ENCODE peak calls at places on chromosomes 4 and X, in six cellular contexts. R is mesenchymal stem cell, Y is neuronal stem cell, K is H1, Z is SK-N-SH, L is K562. T is an unnamed sample.

GRCh38 chrX:13373807-13374187 is 53.9 kb upstream of the ATXN3L start:
- DNase-seq in K (no peak), L (peak), R (peak), Y (no peak), Z (no peak), T (no peak)

GRCh38 chrX:2635366-2635765 is 55.7 kb upstream of the CD99 start:
- DNase-seq in K (no peak), Y (no peak), R (no peak), Z (no peak), L (no peak), T (no peak)

GRCh38 chr4:80360102-80360501 is 24.6 kb downstream of the CFAP299 start:
- DNase-seq in Y (no peak), R (no peak), K (no peak), L (no peak), Z (no peak), T (no peak)

GRCh38 chr4:47662975-47663374 is 174.9 kb downstream of the CORIN start:
- DNase-seq in L (peak), R (no peak), K (no peak), Z (no peak), Y (no peak), T (peak)

GRCh38 chrX:12702509-12703091 is 88.6 kb upstream of the PRPS2 start:
- DNase-seq in L (peak), Y (peak), K (no peak), R (no peak), Z (peak), T (peak)

GRCh38 chrX:49919617-49920016 is 2.8 kb upstream of the CLCN5 start:
- DNase-seq in K (no peak), L (peak), R (peak), Z (peak), Y (peak), T (peak)

GRCh38 chr4:7466215-7466614 is 31.5 kb upstream of the PSAPL1 start:
- DNase-seq in Y (no peak), L (no peak), R (no peak), Z (no peak), K (no peak), T (no peak)

GRCh38 chr4:158670975-158671664 is 567 bp downstream of the C4orf46 start:
- DNase-seq in K (no peak), Z (peak), R (peak), Y (peak), L (peak), T (peak)

GRCh38 chrX:43002526-43003203 is 224.7 kb upstream of the PPP1R2C start:
- DNase-seq in Z (no peak), R (no peak), Y (no peak), K (no peak), L (no peak), T (no peak)

GRCh38 chrX:21658746-21659145 is 616 bp upstream of the KLHL34 start:
- DNase-seq in K (no peak), L (no peak), Y (no peak), Z (no peak), R (no peak), T (no peak)

GRCh38 chr4:26238782-26239647 is 81.8 kb upstream of the RBPJ start:
- DNase-seq in K (no peak), R (peak), Z (no peak), L (no peak), Y (peak), T (peak)

GRCh38 chr4:1246111-1246881 is 2.6 kb downstream of the CTBP1 start:
- DNase-seq in Y (no peak), Z (peak), K (no peak), L (no peak), R (peak), T (peak)

GRCh38 chr4:124542021-124542420 is 170.5 kb downstream of the ANKRD50 start:
- DNase-seq in R (no peak), Z (no peak), Y (no peak), K (no peak), L (no peak), T (no peak)

GRCh38 chr4:110198472-110199419 is at the start of gene ELOVL6:
- DNase-seq in Z (peak), K (peak), R (peak), L (peak), Y (peak), T (peak)

GRCh38 chr4:3519468-3520264 is 12.6 kb downstream of the LRPAP1 start:
- DNase-seq in K (no peak), L (no peak), Y (no peak), Z (no peak), R (no peak), T (no peak)
- H3K4me2 ChIP-seq in K (no peak), L (no peak), Y (no peak), Z (no peak), R (no peak), T (no peak)

GRCh38 chr4:95758001-95758400 is 81.9 kb upstream of the PDHA2 start:
- DNase-seq in R (no peak), K (no peak), Y (no peak), L (no peak), Z (no peak), T (no peak)
- H3K9ac ChIP-seq in R (no peak), K (no peak), Y (no peak), L (no peak), Z (no peak), T (no peak)

DNA sequence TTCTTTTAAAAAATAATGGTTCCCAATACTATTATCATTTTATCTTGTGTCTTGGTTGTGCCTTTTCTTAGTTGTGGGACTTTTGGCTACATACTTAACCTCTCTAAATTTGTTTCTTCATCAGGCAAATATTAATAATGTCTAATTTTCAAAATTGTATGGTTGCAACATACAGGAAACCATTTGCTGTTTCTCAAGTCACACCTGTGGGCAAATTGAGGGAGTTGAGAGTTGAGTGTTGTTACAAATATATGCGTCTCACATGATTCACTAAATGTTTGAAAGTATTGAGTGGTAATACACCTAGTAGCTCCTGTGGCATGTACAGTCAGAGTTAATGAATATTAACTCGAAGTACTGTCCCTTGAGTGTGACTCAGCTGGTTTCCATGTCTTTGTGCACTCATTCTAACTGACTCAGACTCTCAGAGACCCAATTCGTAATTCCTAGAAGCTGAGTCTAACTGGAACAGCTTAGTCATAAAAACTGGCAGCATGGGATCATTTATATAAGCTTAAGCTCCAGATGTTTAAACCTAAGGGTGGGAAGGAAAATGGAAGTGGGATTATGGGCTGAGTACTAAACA is 802.4 kb downstream of the TRIML1 start:
- DNase-seq in R (peak), Y (no peak), L (no peak), K (no peak), Z (no peak), T (peak)
- H3K4me2 ChIP-seq in R (no peak), Y (no peak), L (no peak), K (no peak), Z (peak), T (no peak)

DNA sequence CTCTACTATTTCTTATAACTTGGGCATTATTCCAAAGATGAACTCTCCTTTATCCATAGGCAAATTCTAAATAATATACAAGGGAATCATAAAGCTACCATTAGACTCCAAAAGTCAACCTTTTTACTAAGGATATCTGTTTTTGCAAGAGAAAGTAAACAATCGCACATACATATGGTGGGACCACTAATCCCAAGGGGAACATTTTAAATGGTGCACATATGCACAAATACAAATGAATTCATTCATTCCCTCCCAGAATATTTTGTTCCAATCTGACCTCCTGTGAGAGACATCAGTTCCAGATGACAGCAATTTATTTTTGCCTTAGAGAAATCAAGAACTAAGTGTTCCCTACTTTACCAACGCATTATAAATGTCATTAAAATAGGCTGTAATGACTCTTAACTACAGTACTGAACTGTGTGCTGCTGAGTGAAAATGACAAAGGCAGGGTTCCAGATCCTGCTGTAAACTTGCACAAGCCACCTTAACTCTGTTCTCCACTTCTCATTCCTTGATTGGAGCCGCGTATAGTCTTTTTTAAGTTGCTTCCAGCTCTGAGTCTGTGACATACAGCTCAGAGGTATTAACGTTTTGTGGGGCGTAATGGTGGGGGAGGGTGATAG is 2.0 kb downstream of the DHX15 start:
- DNase-seq in L (peak), R (no peak), Y (no peak), Z (no peak), K (no peak), T (no peak)
- H3K9ac ChIP-seq in L (peak), R (peak), Y (no peak), Z (peak), K (no peak), T (peak)

GRCh38 chr4:14529653-14530052 is 472.6 kb upstream of the CPEB2 start:
- DNase-seq in R (peak), Y (peak), K (peak), L (no peak), Z (no peak), T (peak)
- H3K4me2 ChIP-seq in R (no peak), Y (no peak), K (no peak), L (no peak), Z (no peak), T (peak)

DNA sequence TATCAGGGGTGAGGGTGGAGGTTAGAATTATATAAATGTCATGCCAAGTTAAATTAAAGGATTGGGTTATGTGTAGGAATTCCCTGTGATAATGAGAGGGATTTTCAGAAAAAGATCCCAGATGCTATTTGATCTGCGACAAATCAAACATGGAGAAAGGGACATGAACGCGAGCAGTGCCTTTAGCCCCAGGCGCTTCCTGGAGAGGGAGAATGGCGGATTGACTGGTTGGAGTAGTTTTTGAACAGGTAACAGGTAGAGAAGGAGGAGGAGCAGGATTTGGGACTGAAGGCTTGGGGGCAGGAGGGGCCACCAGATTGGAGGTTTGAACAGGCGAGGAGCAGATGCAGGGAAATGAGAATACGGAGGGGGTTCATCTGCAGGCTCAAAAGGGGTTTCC is 67.1 kb downstream of the LRP2BP start:
- DNase-seq in R (no peak), Z (no peak), L (no peak), Y (no peak), K (no peak), T (no peak)
- H3K9ac ChIP-seq in R (no peak), Z (no peak), L (no peak), Y (no peak), K (no peak), T (no peak)

DNA sequence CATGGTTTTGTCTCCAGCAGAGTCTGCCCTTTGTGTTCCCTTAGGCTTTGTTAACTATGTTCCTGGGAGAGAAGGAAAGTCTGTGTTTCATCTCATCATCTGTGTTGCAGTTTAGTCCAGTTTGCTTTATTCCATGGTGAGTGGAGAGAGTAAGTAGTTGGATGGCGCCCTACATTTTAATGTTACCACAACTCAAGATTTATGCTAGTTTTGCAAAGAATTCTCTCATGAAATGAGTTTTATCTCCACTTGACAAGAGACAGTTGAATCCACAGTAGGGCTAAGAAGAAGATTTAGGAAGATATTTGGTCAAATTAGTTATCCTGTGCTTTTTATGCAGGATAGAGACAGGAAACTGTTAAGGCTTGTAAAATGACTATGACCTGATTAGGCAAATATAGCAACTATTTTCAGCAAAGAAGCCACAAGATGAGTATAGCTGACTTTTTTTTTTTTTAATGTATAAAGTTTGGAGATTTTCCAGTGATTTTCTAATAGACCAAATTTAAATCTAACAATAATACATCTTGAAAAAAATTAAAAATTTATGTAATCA is 16.6 kb downstream of the SEPTIN11 start:
- DNase-seq in Z (no peak), K (no peak), L (no peak), R (no peak), Y (no peak), T (peak)
- H3K4me2 ChIP-seq in Z (no peak), K (no peak), L (no peak), R (no peak), Y (no peak), T (peak)